ENCODE peak calls at places on chromosomes 7 and 10, in ten cellular contexts. One of them, this sample, is unnamed.

GRCh38 chr10:115989621-115990020 is 283.4 kb downstream of the GFRA1 start:
- DNase-seq in NCI-H1092 treated with DMSO at 0.1 percent for 48 hours: no peak
- DNase-seq in HCT116: no peak
- DNase-seq in activated effector memory CD4-positive, alpha-beta T cell treated with Interleukin-2 at 50 U/mL for 16 hours: no peak
- DNase-seq in activated T-cell treated with anti-CD3 and anti-CD28 coated beads, Interleukin-2, amount 50 U/mL, for 4 hours: no peak
- DNase-seq in stimulated activated CD8-positive, alpha-beta memory T cell treated with anti-CD3 and anti-CD28 coated beads, Interleukin-4, amount 100 ng/mL, for 4 hours: no peak
- DNase-seq in mesendoderm: no peak
- DNase-seq in cardiac muscle cell: no peak
- DNase-seq in bronchial epithelial cell: peak; percentile 23
- DNase-seq in EL: peak; percentile 13
- DNase-seq in this sample: no peak

GRCh38 chr10:70715853-70716795 is 43.8 kb downstream of the ADAMTS14 start:
- DNase-seq in activated T-cell treated with anti-CD3 and anti-CD28 coated beads, Interleukin-2, amount 50 U/mL, for 4 hours: no peak
- DNase-seq in HCT116: peak; percentile 68
- DNase-seq in activated effector memory CD4-positive, alpha-beta T cell treated with Interleukin-2 at 50 U/mL for 16 hours: no peak
- DNase-seq in EL: peak; percentile 85
- DNase-seq in mesendoderm: peak; percentile 52
- DNase-seq in cardiac muscle cell: peak; percentile 36
- DNase-seq in bronchial epithelial cell: no peak
- DNase-seq in stimulated activated CD8-positive, alpha-beta memory T cell treated with anti-CD3 and anti-CD28 coated beads, Interleukin-4, amount 100 ng/mL, for 4 hours: no peak
- DNase-seq in NCI-H1092 treated with DMSO at 0.1 percent for 48 hours: peak; percentile 67
- DNase-seq in this sample: no peak

GRCh38 chr7:47988496-47989386 is 9.3 kb upstream of the HUS1 start:
- DNase-seq in activated effector memory CD4-positive, alpha-beta T cell treated with Interleukin-2 at 50 U/mL for 16 hours: no peak
- DNase-seq in stimulated activated CD8-positive, alpha-beta memory T cell treated with anti-CD3 and anti-CD28 coated beads, Interleukin-4, amount 100 ng/mL, for 4 hours: no peak
- DNase-seq in mesendoderm: peak; percentile 51
- DNase-seq in cardiac muscle cell: no peak
- DNase-seq in activated T-cell treated with anti-CD3 and anti-CD28 coated beads, Interleukin-2, amount 50 U/mL, for 4 hours: no peak
- DNase-seq in bronchial epithelial cell: no peak
- DNase-seq in NCI-H1092 treated with DMSO at 0.1 percent for 48 hours: no peak
- DNase-seq in HCT116: no peak
- DNase-seq in EL: peak; percentile 16
- DNase-seq in this sample: no peak

GRCh38 chr10:45180946-45181439 is 134.4 kb downstream of the OR13A1 start:
- DNase-seq in bronchial epithelial cell: no peak
- DNase-seq in cardiac muscle cell: no peak
- DNase-seq in NCI-H1092 treated with DMSO at 0.1 percent for 48 hours: no peak
- DNase-seq in mesendoderm: peak; percentile 1
- DNase-seq in stimulated activated CD8-positive, alpha-beta memory T cell treated with anti-CD3 and anti-CD28 coated beads, Interleukin-4, amount 100 ng/mL, for 4 hours: no peak
- DNase-seq in activated effector memory CD4-positive, alpha-beta T cell treated with Interleukin-2 at 50 U/mL for 16 hours: no peak
- DNase-seq in activated T-cell treated with anti-CD3 and anti-CD28 coated beads, Interleukin-2, amount 50 U/mL, for 4 hours: no peak
- DNase-seq in EL: no peak
- DNase-seq in HCT116: no peak
- DNase-seq in this sample: no peak

GRCh38 chr10:63474488-63474887 is 8.7 kb upstream of the JMJD1C start:
- DNase-seq in HCT116: no peak
- DNase-seq in activated T-cell treated with anti-CD3 and anti-CD28 coated beads, Interleukin-2, amount 50 U/mL, for 4 hours: no peak
- DNase-seq in mesendoderm: no peak
- DNase-seq in NCI-H1092 treated with DMSO at 0.1 percent for 48 hours: no peak
- DNase-seq in EL: no peak
- DNase-seq in bronchial epithelial cell: no peak
- DNase-seq in cardiac muscle cell: no peak
- DNase-seq in stimulated activated CD8-positive, alpha-beta memory T cell treated with anti-CD3 and anti-CD28 coated beads, Interleukin-4, amount 100 ng/mL, for 4 hours: no peak
- DNase-seq in activated effector memory CD4-positive, alpha-beta T cell treated with Interleukin-2 at 50 U/mL for 16 hours: no peak
- DNase-seq in this sample: no peak

GRCh38 chr7:103866919-103867318 is 122.5 kb downstream of the RELN start:
- DNase-seq in mesendoderm: no peak
- DNase-seq in HCT116: no peak
- DNase-seq in EL: no peak
- DNase-seq in activated T-cell treated with anti-CD3 and anti-CD28 coated beads, Interleukin-2, amount 50 U/mL, for 4 hours: no peak
- DNase-seq in activated effector memory CD4-positive, alpha-beta T cell treated with Interleukin-2 at 50 U/mL for 16 hours: no peak
- DNase-seq in cardiac muscle cell: no peak
- DNase-seq in NCI-H1092 treated with DMSO at 0.1 percent for 48 hours: peak; percentile 97
- DNase-seq in stimulated activated CD8-positive, alpha-beta memory T cell treated with anti-CD3 and anti-CD28 coated beads, Interleukin-4, amount 100 ng/mL, for 4 hours: no peak
- DNase-seq in bronchial epithelial cell: no peak
- DNase-seq in this sample: no peak

GRCh38 chr10:12041766-12042408 is 722 bp downstream of the UPF2 start:
- DNase-seq in EL: peak; percentile 45
- DNase-seq in mesendoderm: peak; percentile 60
- DNase-seq in bronchial epithelial cell: peak; percentile 29
- DNase-seq in activated effector memory CD4-positive, alpha-beta T cell treated with Interleukin-2 at 50 U/mL for 16 hours: peak; percentile 2
- DNase-seq in activated T-cell treated with anti-CD3 and anti-CD28 coated beads, Interleukin-2, amount 50 U/mL, for 4 hours: no peak
- DNase-seq in stimulated activated CD8-positive, alpha-beta memory T cell treated with anti-CD3 and anti-CD28 coated beads, Interleukin-4, amount 100 ng/mL, for 4 hours: no peak
- DNase-seq in cardiac muscle cell: peak; percentile 18
- DNase-seq in HCT116: no peak
- DNase-seq in NCI-H1092 treated with DMSO at 0.1 percent for 48 hours: peak; percentile 22
- DNase-seq in this sample: no peak

GRCh38 chr7:38716397-38716796 is 85.2 kb upstream of the AMPH start:
- DNase-seq in activated T-cell treated with anti-CD3 and anti-CD28 coated beads, Interleukin-2, amount 50 U/mL, for 4 hours: no peak
- DNase-seq in EL: no peak
- DNase-seq in stimulated activated CD8-positive, alpha-beta memory T cell treated with anti-CD3 and anti-CD28 coated beads, Interleukin-4, amount 100 ng/mL, for 4 hours: no peak
- DNase-seq in HCT116: no peak
- DNase-seq in activated effector memory CD4-positive, alpha-beta T cell treated with Interleukin-2 at 50 U/mL for 16 hours: no peak
- DNase-seq in NCI-H1092 treated with DMSO at 0.1 percent for 48 hours: no peak
- DNase-seq in mesendoderm: peak; percentile 37
- DNase-seq in bronchial epithelial cell: no peak
- DNase-seq in cardiac muscle cell: no peak
- DNase-seq in this sample: no peak

GRCh38 chr10:112811741-112812551 is 138.1 kb upstream of the TCF7L2 start:
- DNase-seq in activated T-cell treated with anti-CD3 and anti-CD28 coated beads, Interleukin-2, amount 50 U/mL, for 4 hours: no peak
- DNase-seq in activated effector memory CD4-positive, alpha-beta T cell treated with Interleukin-2 at 50 U/mL for 16 hours: no peak
- DNase-seq in mesendoderm: peak; percentile 94
- DNase-seq in stimulated activated CD8-positive, alpha-beta memory T cell treated with anti-CD3 and anti-CD28 coated beads, Interleukin-4, amount 100 ng/mL, for 4 hours: no peak
- DNase-seq in EL: peak; percentile 98
- DNase-seq in cardiac muscle cell: peak; percentile 92
- DNase-seq in NCI-H1092 treated with DMSO at 0.1 percent for 48 hours: no peak
- DNase-seq in HCT116: peak; percentile 91
- DNase-seq in bronchial epithelial cell: peak; percentile 95
- DNase-seq in this sample: no peak

GRCh38 chr10:5260828-5261227 is 64.2 kb downstream of the AKR1C4 start:
- DNase-seq in bronchial epithelial cell: no peak
- DNase-seq in mesendoderm: no peak
- DNase-seq in NCI-H1092 treated with DMSO at 0.1 percent for 48 hours: no peak
- DNase-seq in HCT116: no peak
- DNase-seq in activated T-cell treated with anti-CD3 and anti-CD28 coated beads, Interleukin-2, amount 50 U/mL, for 4 hours: no peak
- DNase-seq in stimulated activated CD8-positive, alpha-beta memory T cell treated with anti-CD3 and anti-CD28 coated beads, Interleukin-4, amount 100 ng/mL, for 4 hours: no peak
- DNase-seq in cardiac muscle cell: no peak
- DNase-seq in EL: no peak
- DNase-seq in activated effector memory CD4-positive, alpha-beta T cell treated with Interleukin-2 at 50 U/mL for 16 hours: no peak
- DNase-seq in this sample: no peak

GRCh38 chr10:60718891-60719290 is 59.4 kb upstream of the CDK1 start:
- DNase-seq in stimulated activated CD8-positive, alpha-beta memory T cell treated with anti-CD3 and anti-CD28 coated beads, Interleukin-4, amount 100 ng/mL, for 4 hours: no peak
- DNase-seq in activated effector memory CD4-positive, alpha-beta T cell treated with Interleukin-2 at 50 U/mL for 16 hours: no peak
- DNase-seq in cardiac muscle cell: no peak
- DNase-seq in activated T-cell treated with anti-CD3 and anti-CD28 coated beads, Interleukin-2, amount 50 U/mL, for 4 hours: no peak
- DNase-seq in HCT116: no peak
- DNase-seq in EL: peak; percentile 28
- DNase-seq in NCI-H1092 treated with DMSO at 0.1 percent for 48 hours: no peak
- DNase-seq in mesendoderm: no peak
- DNase-seq in bronchial epithelial cell: no peak
- DNase-seq in this sample: no peak

GRCh38 chr10:14459670-14460069 is 128.9 kb upstream of the FRMD4A start:
- DNase-seq in bronchial epithelial cell: peak; percentile 15
- DNase-seq in stimulated activated CD8-positive, alpha-beta memory T cell treated with anti-CD3 and anti-CD28 coated beads, Interleukin-4, amount 100 ng/mL, for 4 hours: no peak
- DNase-seq in HCT116: no peak
- DNase-seq in activated effector memory CD4-positive, alpha-beta T cell treated with Interleukin-2 at 50 U/mL for 16 hours: no peak
- DNase-seq in activated T-cell treated with anti-CD3 and anti-CD28 coated beads, Interleukin-2, amount 50 U/mL, for 4 hours: no peak
- DNase-seq in mesendoderm: no peak
- DNase-seq in EL: no peak
- DNase-seq in cardiac muscle cell: peak; percentile 4
- DNase-seq in NCI-H1092 treated with DMSO at 0.1 percent for 48 hours: no peak
- DNase-seq in this sample: no peak

GRCh38 chr10:86363184-86363832 is 3.3 kb downstream of the GRID1 start:
- DNase-seq in activated effector memory CD4-positive, alpha-beta T cell treated with Interleukin-2 at 50 U/mL for 16 hours: no peak
- DNase-seq in mesendoderm: peak; percentile 83
- DNase-seq in NCI-H1092 treated with DMSO at 0.1 percent for 48 hours: peak; percentile 17
- DNase-seq in stimulated activated CD8-positive, alpha-beta memory T cell treated with anti-CD3 and anti-CD28 coated beads, Interleukin-4, amount 100 ng/mL, for 4 hours: no peak
- DNase-seq in activated T-cell treated with anti-CD3 and anti-CD28 coated beads, Interleukin-2, amount 50 U/mL, for 4 hours: no peak
- DNase-seq in cardiac muscle cell: peak; percentile 27
- DNase-seq in EL: no peak
- DNase-seq in HCT116: no peak
- DNase-seq in bronchial epithelial cell: peak; percentile 26
- DNase-seq in this sample: no peak

GRCh38 chr7:130875901-130876300 is 141.9 kb upstream of the KLF14 start:
- DNase-seq in HCT116: no peak
- DNase-seq in NCI-H1092 treated with DMSO at 0.1 percent for 48 hours: no peak
- DNase-seq in bronchial epithelial cell: no peak
- DNase-seq in activated effector memory CD4-positive, alpha-beta T cell treated with Interleukin-2 at 50 U/mL for 16 hours: no peak
- DNase-seq in cardiac muscle cell: no peak
- DNase-seq in mesendoderm: no peak
- DNase-seq in activated T-cell treated with anti-CD3 and anti-CD28 coated beads, Interleukin-2, amount 50 U/mL, for 4 hours: no peak
- DNase-seq in EL: no peak
- DNase-seq in stimulated activated CD8-positive, alpha-beta memory T cell treated with anti-CD3 and anti-CD28 coated beads, Interleukin-4, amount 100 ng/mL, for 4 hours: no peak
- DNase-seq in this sample: no peak

GRCh38 chr10:45624724-45625123 is 47.8 kb downstream of the ZFAND4 start:
- DNase-seq in stimulated activated CD8-positive, alpha-beta memory T cell treated with anti-CD3 and anti-CD28 coated beads, Interleukin-4, amount 100 ng/mL, for 4 hours: no peak
- DNase-seq in bronchial epithelial cell: no peak
- DNase-seq in HCT116: no peak
- DNase-seq in EL: no peak
- DNase-seq in mesendoderm: no peak
- DNase-seq in activated effector memory CD4-positive, alpha-beta T cell treated with Interleukin-2 at 50 U/mL for 16 hours: no peak
- DNase-seq in cardiac muscle cell: peak; percentile 34
- DNase-seq in activated T-cell treated with anti-CD3 and anti-CD28 coated beads, Interleukin-2, amount 50 U/mL, for 4 hours: no peak
- DNase-seq in NCI-H1092 treated with DMSO at 0.1 percent for 48 hours: no peak
- DNase-seq in this sample: no peak

GRCh38 chr10:75817224-75817623 is 385.8 kb downstream of the LRMDA start:
- DNase-seq in activated T-cell treated with anti-CD3 and anti-CD28 coated beads, Interleukin-2, amount 50 U/mL, for 4 hours: no peak
- DNase-seq in cardiac muscle cell: no peak
- DNase-seq in mesendoderm: no peak
- DNase-seq in activated effector memory CD4-positive, alpha-beta T cell treated with Interleukin-2 at 50 U/mL for 16 hours: no peak
- DNase-seq in bronchial epithelial cell: no peak
- DNase-seq in NCI-H1092 treated with DMSO at 0.1 percent for 48 hours: no peak
- DNase-seq in stimulated activated CD8-positive, alpha-beta memory T cell treated with anti-CD3 and anti-CD28 coated beads, Interleukin-4, amount 100 ng/mL, for 4 hours: no peak
- DNase-seq in HCT116: no peak
- DNase-seq in EL: no peak
- DNase-seq in this sample: no peak

GRCh38 chr10:44382131-44382858 is 2.6 kb downstream of the CXCL12 start:
- DNase-seq in EL: no peak
- DNase-seq in HCT116: no peak
- DNase-seq in bronchial epithelial cell: no peak
- DNase-seq in NCI-H1092 treated with DMSO at 0.1 percent for 48 hours: no peak
- DNase-seq in stimulated activated CD8-positive, alpha-beta memory T cell treated with anti-CD3 and anti-CD28 coated beads, Interleukin-4, amount 100 ng/mL, for 4 hours: no peak
- DNase-seq in cardiac muscle cell: peak; percentile 40
- DNase-seq in activated effector memory CD4-positive, alpha-beta T cell treated with Interleukin-2 at 50 U/mL for 16 hours: no peak
- DNase-seq in activated T-cell treated with anti-CD3 and anti-CD28 coated beads, Interleukin-2, amount 50 U/mL, for 4 hours: no peak
- DNase-seq in mesendoderm: peak; percentile 84
- DNase-seq in this sample: no peak

GRCh38 chr10:618229-618989 is 71.1 kb downstream of the DIP2C start:
- DNase-seq in cardiac muscle cell: no peak
- DNase-seq in bronchial epithelial cell: no peak
- DNase-seq in mesendoderm: no peak
- DNase-seq in activated T-cell treated with anti-CD3 and anti-CD28 coated beads, Interleukin-2, amount 50 U/mL, for 4 hours: no peak
- DNase-seq in NCI-H1092 treated with DMSO at 0.1 percent for 48 hours: no peak
- DNase-seq in EL: no peak
- DNase-seq in HCT116: no peak
- DNase-seq in stimulated activated CD8-positive, alpha-beta memory T cell treated with anti-CD3 and anti-CD28 coated beads, Interleukin-4, amount 100 ng/mL, for 4 hours: no peak
- DNase-seq in activated effector memory CD4-positive, alpha-beta T cell treated with Interleukin-2 at 50 U/mL for 16 hours: no peak
- DNase-seq in this sample: no peak

GRCh38 chr7:106952658-106953231 is 87.7 kb downstream of the PIK3CG start:
- DNase-seq in activated effector memory CD4-positive, alpha-beta T cell treated with Interleukin-2 at 50 U/mL for 16 hours: no peak
- DNase-seq in activated T-cell treated with anti-CD3 and anti-CD28 coated beads, Interleukin-2, amount 50 U/mL, for 4 hours: no peak
- DNase-seq in bronchial epithelial cell: peak; percentile 22
- DNase-seq in EL: no peak
- DNase-seq in HCT116: no peak
- DNase-seq in mesendoderm: peak; percentile 24
- DNase-seq in cardiac muscle cell: peak; percentile 7
- DNase-seq in NCI-H1092 treated with DMSO at 0.1 percent for 48 hours: no peak
- DNase-seq in stimulated activated CD8-positive, alpha-beta memory T cell treated with anti-CD3 and anti-CD28 coated beads, Interleukin-4, amount 100 ng/mL, for 4 hours: no peak
- DNase-seq in this sample: no peak

GRCh38 chr10:132934953-132935352 is 7.4 kb downstream of the CFAP46 start:
- DNase-seq in NCI-H1092 treated with DMSO at 0.1 percent for 48 hours: no peak
- DNase-seq in EL: no peak
- DNase-seq in activated effector memory CD4-positive, alpha-beta T cell treated with Interleukin-2 at 50 U/mL for 16 hours: no peak
- DNase-seq in HCT116: no peak
- DNase-seq in mesendoderm: no peak
- DNase-seq in stimulated activated CD8-positive, alpha-beta memory T cell treated with anti-CD3 and anti-CD28 coated beads, Interleukin-4, amount 100 ng/mL, for 4 hours: no peak
- DNase-seq in cardiac muscle cell: no peak
- DNase-seq in bronchial epithelial cell: no peak
- DNase-seq in activated T-cell treated with anti-CD3 and anti-CD28 coated beads, Interleukin-2, amount 50 U/mL, for 4 hours: no peak
- DNase-seq in this sample: no peak

GRCh38 chr7:150372271-150373048 is 3.8 kb downstream of the REPIN1 start:
- DNase-seq in NCI-H1092 treated with DMSO at 0.1 percent for 48 hours: no peak
- DNase-seq in mesendoderm: no peak
- DNase-seq in bronchial epithelial cell: no peak
- DNase-seq in activated T-cell treated with anti-CD3 and anti-CD28 coated beads, Interleukin-2, amount 50 U/mL, for 4 hours: no peak
- DNase-seq in stimulated activated CD8-positive, alpha-beta memory T cell treated with anti-CD3 and anti-CD28 coated beads, Interleukin-4, amount 100 ng/mL, for 4 hours: no peak
- DNase-seq in HCT116: no peak
- DNase-seq in cardiac muscle cell: no peak
- DNase-seq in activated effector memory CD4-positive, alpha-beta T cell treated with Interleukin-2 at 50 U/mL for 16 hours: no peak
- DNase-seq in EL: no peak
- DNase-seq in this sample: no peak

GRCh38 chr10:6574777-6575176 is 5.3 kb downstream of the PRKCQ start:
- DNase-seq in activated T-cell treated with anti-CD3 and anti-CD28 coated beads, Interleukin-2, amount 50 U/mL, for 4 hours: no peak
- DNase-seq in bronchial epithelial cell: no peak
- DNase-seq in stimulated activated CD8-positive, alpha-beta memory T cell treated with anti-CD3 and anti-CD28 coated beads, Interleukin-4, amount 100 ng/mL, for 4 hours: no peak
- DNase-seq in EL: no peak
- DNase-seq in activated effector memory CD4-positive, alpha-beta T cell treated with Interleukin-2 at 50 U/mL for 16 hours: no peak
- DNase-seq in HCT116: no peak
- DNase-seq in NCI-H1092 treated with DMSO at 0.1 percent for 48 hours: no peak
- DNase-seq in mesendoderm: no peak
- DNase-seq in cardiac muscle cell: no peak
- DNase-seq in this sample: no peak

GRCh38 chr7:129348023-129348740 is 86.0 kb upstream of the STRIP2 start:
- DNase-seq in mesendoderm: no peak
- DNase-seq in NCI-H1092 treated with DMSO at 0.1 percent for 48 hours: no peak
- DNase-seq in activated T-cell treated with anti-CD3 and anti-CD28 coated beads, Interleukin-2, amount 50 U/mL, for 4 hours: no peak
- DNase-seq in EL: no peak
- DNase-seq in activated effector memory CD4-positive, alpha-beta T cell treated with Interleukin-2 at 50 U/mL for 16 hours: no peak
- DNase-seq in bronchial epithelial cell: no peak
- DNase-seq in stimulated activated CD8-positive, alpha-beta memory T cell treated with anti-CD3 and anti-CD28 coated beads, Interleukin-4, amount 100 ng/mL, for 4 hours: no peak
- DNase-seq in cardiac muscle cell: no peak
- DNase-seq in HCT116: no peak
- DNase-seq in this sample: no peak

GRCh38 chr7:36749282-36749960 is 25.1 kb upstream of the AOAH start:
- DNase-seq in bronchial epithelial cell: peak; percentile 27
- DNase-seq in NCI-H1092 treated with DMSO at 0.1 percent for 48 hours: no peak
- DNase-seq in EL: no peak
- DNase-seq in stimulated activated CD8-positive, alpha-beta memory T cell treated with anti-CD3 and anti-CD28 coated beads, Interleukin-4, amount 100 ng/mL, for 4 hours: no peak
- DNase-seq in cardiac muscle cell: peak; percentile 86
- DNase-seq in mesendoderm: peak; percentile 16
- DNase-seq in HCT116: no peak
- DNase-seq in activated effector memory CD4-positive, alpha-beta T cell treated with Interleukin-2 at 50 U/mL for 16 hours: no peak
- DNase-seq in activated T-cell treated with anti-CD3 and anti-CD28 coated beads, Interleukin-2, amount 50 U/mL, for 4 hours: no peak
- DNase-seq in this sample: no peak

GRCh38 chr7:91953618-91954017 is 13.0 kb downstream of the AKAP9 start:
- DNase-seq in bronchial epithelial cell: peak; percentile 17
- DNase-seq in EL: peak; percentile 5
- DNase-seq in activated effector memory CD4-positive, alpha-beta T cell treated with Interleukin-2 at 50 U/mL for 16 hours: no peak
- DNase-seq in mesendoderm: peak; percentile 13
- DNase-seq in HCT116: no peak
- DNase-seq in stimulated activated CD8-positive, alpha-beta memory T cell treated with anti-CD3 and anti-CD28 coated beads, Interleukin-4, amount 100 ng/mL, for 4 hours: no peak
- DNase-seq in activated T-cell treated with anti-CD3 and anti-CD28 coated beads, Interleukin-2, amount 50 U/mL, for 4 hours: no peak
- DNase-seq in cardiac muscle cell: peak; percentile 38
- DNase-seq in NCI-H1092 treated with DMSO at 0.1 percent for 48 hours: no peak
- DNase-seq in this sample: no peak

GRCh38 chr7:84629216-84629615 is 434.6 kb upstream of the SEMA3A start:
- DNase-seq in cardiac muscle cell: no peak
- DNase-seq in HCT116: no peak
- DNase-seq in stimulated activated CD8-positive, alpha-beta memory T cell treated with anti-CD3 and anti-CD28 coated beads, Interleukin-4, amount 100 ng/mL, for 4 hours: no peak
- DNase-seq in bronchial epithelial cell: peak; percentile 54
- DNase-seq in activated effector memory CD4-positive, alpha-beta T cell treated with Interleukin-2 at 50 U/mL for 16 hours: no peak
- DNase-seq in mesendoderm: no peak
- DNase-seq in EL: peak; percentile 7
- DNase-seq in activated T-cell treated with anti-CD3 and anti-CD28 coated beads, Interleukin-2, amount 50 U/mL, for 4 hours: no peak
- DNase-seq in NCI-H1092 treated with DMSO at 0.1 percent for 48 hours: no peak
- DNase-seq in this sample: no peak

This sample was measured in T-helper 22 cell.